ENCODE peak calls at places on chromosomes 4 and X, in eight cellular contexts. C is CD8-positive, alpha-beta T cell; M is hepatocyte; K is OCI-LY7; P is left lung; B is right lobe of liver; R is cardiac muscle cell; Q is tibial nerve. G is an unnamed sample.

GRCh38 chr4:138460477-138460876 is 218.3 kb upstream of the SLC7A11 start:
- DNase-seq in C (no peak), M (no peak), K (no peak), P (no peak), B (no peak), R (no peak), Q (no peak), G (no peak)

GRCh38 chr4:21411086-21411485 is 537.5 kb downstream of the KCNIP4 start:
- DNase-seq in C (no peak), M (no peak), K (no peak), P (no peak), B (no peak), R (no peak), Q (no peak), G (no peak)

GRCh38 chr4:53858744-53859143 is 205.7 kb downstream of the CHIC2 start:
- DNase-seq in C (no peak), M (no peak), K (no peak), P (no peak), B (no peak), R (no peak), Q (no peak), G (no peak)

GRCh38 chr4:6229095-6229494 is 28.7 kb upstream of the JAKMIP1 start:
- DNase-seq in C (no peak), M (no peak), K (no peak), P (no peak), B (peak), R (no peak), Q (no peak), G (no peak)

GRCh38 chr4:186693159-186693815 is 30.4 kb downstream of the FAT1 start:
- DNase-seq in C (no peak), M (no peak), K (no peak), P (peak), B (no peak), R (no peak), Q (peak), G (peak)

GRCh38 chrX:21374994-21375794 is 976 bp downstream of the CNKSR2 start:
- DNase-seq in C (peak), M (peak), K (no peak), P (no peak), B (no peak), R (peak), Q (no peak), G (no peak)

GRCh38 chrX:65925592-65925991 is 114.3 kb downstream of the VSIG4 start:
- DNase-seq in C (no peak), M (no peak), K (no peak), P (no peak), B (no peak), R (no peak), Q (no peak), G (no peak)

GRCh38 chrX:41184312-41184711 is 99.1 kb downstream of the USP9X start:
- DNase-seq in C (no peak), M (no peak), K (peak), P (no peak), B (no peak), R (peak), Q (no peak), G (no peak)

GRCh38 chrX:39536165-39536564 is 561.6 kb downstream of the BCOR start:
- DNase-seq in C (no peak), M (no peak), K (no peak), P (no peak), B (no peak), R (no peak), Q (no peak), G (no peak)

GRCh38 chrX:35351795-35352483 is 409.3 kb downstream of the FAM47B start:
- DNase-seq in C (no peak), M (no peak), K (no peak), P (no peak), B (peak), R (no peak), Q (no peak), G (no peak)

GRCh38 chrX:150408007-150408406 is 44.9 kb downstream of the MAMLD1 start:
- DNase-seq in C (no peak), M (no peak), K (no peak), P (no peak), B (no peak), R (no peak), Q (no peak), G (no peak)

GRCh38 chrX:130120321-130120731 is 10.0 kb upstream of the ELF4 start:
- DNase-seq in C (no peak), M (peak), K (peak), P (no peak), B (no peak), R (peak), Q (no peak), G (no peak)
- TF ChIP-seq CTCF in C (no peak), M (no peak), K (no peak), P (no peak), B (no peak), R (no peak), Q (no peak), G (no peak)

GRCh38 chr4:7966281-7967062 is 26.8 kb upstream of the AFAP1 start:
- DNase-seq in C (no peak), M (no peak), K (no peak), P (no peak), B (no peak), R (no peak), Q (no peak), G (no peak)
- H3K27ac ChIP-seq in C (no peak), M (no peak), K (no peak), P (no peak), B (no peak), R (no peak), Q (no peak), G (no peak)

DNA sequence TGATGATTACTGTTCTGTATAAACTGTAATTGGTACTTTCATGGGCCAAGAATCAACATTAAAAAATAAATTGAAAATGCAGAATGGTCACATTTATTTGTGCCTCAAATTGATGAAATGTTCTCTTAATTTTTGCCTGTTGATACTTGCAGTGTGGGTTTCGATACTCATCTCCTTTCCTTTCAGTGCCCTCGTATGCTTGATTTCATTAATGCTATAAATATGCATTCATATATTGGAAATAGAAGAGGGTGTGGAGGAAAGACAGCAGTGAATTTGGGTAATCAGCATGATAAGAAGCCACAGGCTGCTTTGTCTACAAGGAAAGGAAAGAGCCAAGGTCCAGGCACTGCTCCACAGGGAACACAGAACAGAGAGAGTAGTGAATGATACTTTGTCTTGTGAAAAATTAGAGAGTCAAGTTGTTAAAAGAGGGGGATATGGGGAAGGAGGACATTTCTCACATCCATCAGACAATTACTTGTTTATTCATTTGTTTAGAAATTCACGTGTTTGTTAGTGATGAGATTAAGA is 1.0 kb upstream of the DDX60 start:
- DNase-seq in C (no peak), M (no peak), K (no peak), P (no peak), B (no peak), R (no peak), Q (no peak), G (no peak)
- H3K4me3 ChIP-seq in C (peak), M (no peak), K (no peak), P (peak), B (no peak), R (no peak), Q (peak), G (no peak)

DNA sequence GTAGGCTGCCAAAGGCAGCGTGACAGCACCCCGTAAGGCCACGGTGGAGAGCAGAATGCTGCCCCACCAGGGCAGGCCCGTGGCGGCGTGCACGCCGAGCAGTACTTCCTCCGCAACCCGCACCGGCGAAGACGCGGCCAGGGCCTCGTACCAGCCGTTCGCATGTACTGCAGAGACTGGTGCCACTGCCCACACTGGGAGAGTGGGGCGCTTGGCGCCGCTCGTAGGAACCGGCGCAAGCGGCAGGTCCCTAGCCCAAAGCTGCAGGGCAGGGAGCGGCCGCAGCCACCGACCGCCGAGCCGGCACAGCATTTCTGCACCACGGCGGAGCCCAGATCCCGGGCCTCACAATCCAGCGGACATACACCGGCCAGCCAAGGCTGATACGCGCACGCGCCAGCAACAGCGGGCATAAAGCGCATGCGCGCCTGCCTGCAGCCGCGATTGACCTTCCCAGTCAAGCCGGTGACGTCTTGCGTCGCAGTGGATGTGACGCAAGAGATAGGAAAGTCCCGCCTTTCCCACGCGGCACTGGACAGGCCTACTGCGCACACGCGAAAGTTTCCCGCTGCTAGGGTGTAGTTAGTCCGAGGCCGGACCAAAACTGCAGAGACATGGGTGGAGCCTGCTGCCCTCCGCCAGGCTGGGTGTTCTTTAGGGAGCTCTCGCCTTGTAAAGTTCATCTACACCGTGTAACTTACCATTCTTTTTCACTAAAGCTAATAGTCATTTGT is at the start of gene COX18:
- DNase-seq in C (peak), M (peak), K (peak), P (peak), B (peak), R (peak), Q (peak), G (peak)
- TF ChIP-seq CTCF in C (no peak), M (no peak), K (peak), P (peak), B (no peak), R (no peak), Q (peak), G (no peak)

GRCh38 chrX:20028588-20028987 is 37.7 kb upstream of the BCLAF3 start:
- DNase-seq in C (no peak), M (peak), K (no peak), P (no peak), B (no peak), R (no peak), Q (no peak), G (no peak)

GRCh38 chrX:20029728-20030127 is 38.9 kb upstream of the BCLAF3 start:
- DNase-seq in C (no peak), M (peak), K (no peak), P (no peak), B (peak), R (no peak), Q (no peak), G (no peak)

GRCh38 chrX:20037182-20037581 is 46.3 kb upstream of the BCLAF3 start:
- DNase-seq in C (no peak), M (no peak), K (no peak), P (no peak), B (no peak), R (no peak), Q (no peak), G (no peak)

GRCh38 chrX:20026278-20026677 is 35.4 kb upstream of the BCLAF3 start:
- DNase-seq in C (no peak), M (no peak), K (no peak), P (no peak), B (no peak), R (no peak), Q (no peak), G (no peak)

DNA sequence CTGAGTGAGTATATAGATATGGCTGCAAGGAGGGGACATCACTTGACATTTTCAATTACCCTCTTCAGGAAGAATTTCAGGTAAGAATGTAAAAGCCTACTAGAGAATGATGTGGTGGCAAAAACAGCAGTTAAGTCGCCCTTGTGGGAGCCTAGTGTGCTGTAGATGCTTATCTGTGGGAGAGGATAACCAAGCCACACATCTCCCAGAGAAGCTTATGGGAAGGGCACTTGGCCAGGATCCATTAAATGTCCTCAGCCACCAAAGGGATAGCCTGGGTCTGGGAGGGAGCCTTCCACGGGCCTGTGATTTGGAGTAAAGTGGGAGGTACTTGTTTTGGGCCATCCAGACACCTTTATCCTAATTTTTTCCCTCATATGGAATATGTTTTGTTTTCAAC is 41.3 kb upstream of the BCLAF3 start:
- DNase-seq in C (no peak), M (no peak), K (no peak), P (no peak), B (no peak), R (no peak), Q (no peak), G (no peak)
- H3K27ac ChIP-seq in C (no peak), M (no peak), K (no peak), P (no peak), B (no peak), R (no peak), Q (no peak), G (no peak)

DNA sequence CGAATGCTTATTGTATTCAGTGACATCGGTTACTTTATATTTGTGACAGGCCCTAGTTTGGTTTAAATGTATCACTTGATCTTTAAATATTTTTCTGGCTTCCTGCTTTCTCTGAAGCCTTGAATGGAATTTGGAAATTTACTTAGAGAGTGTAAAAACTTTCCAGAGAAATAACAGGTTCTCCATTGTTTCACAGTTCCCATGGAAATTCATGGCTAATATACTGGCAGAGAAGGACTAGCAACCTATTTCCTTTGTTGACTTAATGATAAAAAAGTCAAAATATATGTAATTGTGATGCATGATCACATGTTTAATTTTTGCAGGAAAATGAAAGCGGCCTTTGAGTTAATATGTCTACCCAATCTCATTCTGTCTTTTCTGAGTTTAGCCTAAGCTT is 13.2 kb downstream of the NEIL3 start:
- DNase-seq in C (no peak), M (no peak), K (no peak), P (no peak), B (no peak), R (no peak), Q (no peak), G (no peak)
- H3K4me3 ChIP-seq in C (no peak), M (no peak), K (no peak), P (no peak), B (no peak), R (no peak), Q (no peak), G (no peak)

GRCh38 chr4:37890501-37891220 is at the start of gene TBC1D1:
- DNase-seq in C (peak), M (peak), K (peak), P (peak), B (peak), R (peak), Q (no peak), G (peak)
- TF ChIP-seq CTCF in C (no peak), M (no peak), K (no peak), P (no peak), B (no peak), R (no peak), Q (peak), G (peak)

DNA sequence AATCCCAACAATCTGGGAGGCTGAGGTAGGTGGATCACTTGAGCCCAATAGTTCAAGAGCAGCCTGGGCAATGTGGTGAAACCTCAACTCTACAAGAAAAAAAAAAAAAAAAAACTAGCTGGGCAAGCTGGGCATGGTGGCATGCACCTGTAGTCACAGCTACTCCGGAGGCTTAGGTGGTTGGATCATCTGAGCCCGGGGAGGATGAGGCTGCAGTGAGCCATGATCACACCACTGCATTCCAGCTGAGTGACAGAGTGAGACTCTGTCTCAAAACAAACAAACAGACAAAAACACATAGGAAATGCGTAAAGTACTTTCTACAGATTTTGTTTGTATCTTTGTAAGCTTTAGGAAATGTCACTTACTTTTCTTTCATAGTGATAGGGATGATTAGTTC is 307.2 kb upstream of the NR3C2 start:
- DNase-seq in C (no peak), M (no peak), K (no peak), P (no peak), B (no peak), R (no peak), Q (no peak), G (no peak)
- H3K27ac ChIP-seq in C (no peak), M (no peak), K (no peak), P (no peak), B (no peak), R (no peak), Q (no peak), G (no peak)

GRCh38 chr4:24989327-24989726 is 41.4 kb downstream of the LGI2 start:
- DNase-seq in C (no peak), M (no peak), K (no peak), P (no peak), B (no peak), R (no peak), Q (no peak), G (no peak)
- H3K4me3 ChIP-seq in C (no peak), M (no peak), K (no peak), P (no peak), B (no peak), R (no peak), Q (no peak), G (no peak)